ENCODE peak calls at places on chromosome 15, in seven cellular contexts. U is lower leg skin, R is body of pancreas, B is tibial nerve, C is transverse colon, N is stomach, D is endothelial cell of umbilical vein. Z is an unnamed sample.
A peak's percentile ranks its signal among the peaks of the same experiment; 100 is the strongest.

GRCh38 chr15:50068016-50068415 is 51.0 kb downstream of the ATP8B4 start:
- DNase-seq in U (no peak), R (no peak), B (no peak), C (no peak), N (no peak), D (no peak), Z (no peak)

GRCh38 chr15:32870240-32871033 is 152.6 kb downstream of the GREM1 start:
- DNase-seq in U (no peak), R (no peak), B (no peak), C (peak; percentile 29), N (peak; percentile 30), D (no peak), Z (no peak)

GRCh38 chr15:51796777-51797474 is 32.5 kb upstream of the TMOD3 start:
- DNase-seq in U (no peak), R (peak; percentile 26), B (no peak), C (no peak), N (no peak), D (no peak), Z (no peak)

GRCh38 chr15:66016199-66016598 is 146.9 kb downstream of the RAB11A start:
- DNase-seq in U (no peak), R (no peak), B (no peak), C (no peak), N (no peak), D (no peak), Z (no peak)

GRCh38 chr15:86062646-86063193 is 17.0 kb upstream of the AGBL1 start:
- DNase-seq in U (no peak), R (no peak), B (no peak), C (no peak), N (no peak), D (no peak), Z (no peak)

GRCh38 chr15:73368301-73369072 is at the start of gene HCN4:
- DNase-seq in U (no peak), R (peak; percentile 40), B (no peak), C (no peak), N (no peak), D (no peak), Z (no peak)

GRCh38 chr15:80614711-80615360 is 80.3 kb upstream of the ABHD17C start:
- DNase-seq in U (peak; percentile 81), R (no peak), B (no peak), C (no peak), N (no peak), D (no peak), Z (no peak)

GRCh38 chr15:44066211-44066827 is 128.8 kb downstream of the FRMD5 start:
- DNase-seq in U (no peak), R (peak; percentile 71), B (peak; percentile 65), C (peak; percentile 65), N (peak; percentile 68), D (peak; percentile 87), Z (no peak)

GRCh38 chr15:25235391-25235790 is 203.4 kb downstream of the UBE3A start:
- DNase-seq in U (no peak), R (no peak), B (no peak), C (no peak), N (no peak), D (no peak), Z (no peak)

GRCh38 chr15:44159492-44159891 is 35.6 kb downstream of the FRMD5 start:
- DNase-seq in U (no peak), R (no peak), B (no peak), C (no peak), N (no peak), D (no peak), Z (no peak)

GRCh38 chr15:66780172-66780972 is 78.3 kb downstream of the SMAD6 start:
- DNase-seq in U (no peak), R (peak; percentile 40), B (no peak), C (peak; percentile 62), N (no peak), D (no peak), Z (no peak)

GRCh38 chr15:88049509-88049908 is 207.0 kb downstream of the NTRK3 start:
- DNase-seq in U (no peak), R (no peak), B (no peak), C (no peak), N (no peak), D (no peak), Z (no peak)

GRCh38 chr15:81185896-81186295 is 10.8 kb upstream of the IL16 start:
- DNase-seq in U (no peak), R (no peak), B (peak; percentile 2), C (no peak), N (no peak), D (no peak), Z (no peak)

GRCh38 chr15:95865330-95865739 is 465.2 kb upstream of the NR2F2 start:
- DNase-seq in U (no peak), R (no peak), B (no peak), C (no peak), N (no peak), D (no peak), Z (no peak)

GRCh38 chr15:38461089-38461833 is 7.3 kb downstream of the FAM98B start:
- DNase-seq in U (no peak), R (no peak), B (no peak), C (no peak), N (no peak), D (peak; percentile 70), Z (no peak)

GRCh38 chr15:48682949-48683651 is 37.6 kb upstream of the FBN1 start:
- DNase-seq in U (peak; percentile 86), R (peak; percentile 56), B (peak; percentile 66), C (peak; percentile 26), N (peak; percentile 69), D (no peak), Z (no peak)

GRCh38 chr15:51736646-51737537 is 563 bp downstream of the LYSMD2 start:
- DNase-seq in U (peak; percentile 88), R (peak; percentile 60), B (no peak), C (peak; percentile 67), N (peak; percentile 53), D (peak; percentile 23), Z (no peak)

GRCh38 chr15:50182233-50183013 is 427 bp downstream of the SLC27A2 start:
- DNase-seq in U (no peak), R (peak; percentile 36), B (no peak), C (peak; percentile 19), N (peak; percentile 33), D (peak; percentile 23), Z (no peak)

GRCh38 chr15:85771781-85772445 is 22.8 kb downstream of the KLHL25 start:
- DNase-seq in U (peak; percentile 94), R (peak; percentile 35), B (peak; percentile 73), C (peak; percentile 26), N (no peak), D (peak; percentile 62), Z (no peak)

GRCh38 chr15:41125063-41125669 is 9.1 kb upstream of the INO80 start:
- DNase-seq in U (no peak), R (no peak), B (no peak), C (no peak), N (no peak), D (no peak), Z (no peak)

GRCh38 chr15:82566690-82567089 is 26.4 kb upstream of the RPS17 start:
- DNase-seq in U (no peak), R (no peak), B (no peak), C (no peak), N (no peak), D (no peak), Z (no peak)

GRCh38 chr15:23877502-23878412 is 190.7 kb upstream of the NDN start:
- DNase-seq in U (no peak), R (peak; percentile 80), B (no peak), C (peak; percentile 59), N (peak; percentile 52), D (no peak), Z (no peak)

GRCh38 chr15:30001592-30001991 is 81.2 kb upstream of the GOLGA8J start:
- DNase-seq in U (no peak), R (no peak), B (no peak), C (no peak), N (no peak), D (no peak), Z (no peak)

GRCh38 chr15:90931737-90932659 is at the start of gene HDDC3:
- DNase-seq in U (peak; percentile 98), R (peak; percentile 91), B (peak; percentile 85), C (peak; percentile 95), N (peak; percentile 93), D (peak; percentile 79), Z (peak; percentile 56)
- TF ChIP-seq POLR2A in U (no peak), R (peak; percentile 91), B (peak; percentile 43), C (peak; percentile 86), N (no peak), D (peak; percentile 74), Z (no peak)

GRCh38 chr15:69853572-69853971 is 244.1 kb downstream of the TLE3 start:
- DNase-seq in U (no peak), R (peak; percentile 8), B (no peak), C (no peak), N (no peak), D (no peak), Z (no peak)
- TF ChIP-seq POLR2A in U (no peak), R (no peak), B (no peak), C (no peak), N (no peak), D (no peak), Z (no peak)

DNA sequence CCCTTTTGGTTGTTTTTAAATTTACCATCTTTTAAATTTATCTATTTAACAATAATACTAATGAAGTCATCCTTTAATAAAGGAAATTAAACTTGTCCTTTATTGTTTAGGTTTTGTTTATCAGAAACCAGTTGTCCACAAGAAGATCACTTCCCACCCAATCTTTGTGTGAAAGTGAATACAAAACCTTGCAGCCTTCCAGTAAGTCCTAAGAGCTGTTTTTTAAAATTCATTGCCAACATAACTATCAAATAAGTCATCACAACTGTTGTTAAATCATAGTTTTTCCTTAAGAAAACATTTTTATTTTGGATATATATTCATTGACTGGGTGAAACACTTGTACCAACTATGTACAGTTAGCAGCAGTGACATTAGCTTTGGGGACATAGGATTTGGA is 59.4 kb downstream of the CALML4 start:
- DNase-seq in U (no peak), R (no peak), B (no peak), C (no peak), N (no peak), D (no peak), Z (no peak)
- TF ChIP-seq POLR2A in U (no peak), R (no peak), B (no peak), C (no peak), N (no peak), D (no peak), Z (no peak)

DNA sequence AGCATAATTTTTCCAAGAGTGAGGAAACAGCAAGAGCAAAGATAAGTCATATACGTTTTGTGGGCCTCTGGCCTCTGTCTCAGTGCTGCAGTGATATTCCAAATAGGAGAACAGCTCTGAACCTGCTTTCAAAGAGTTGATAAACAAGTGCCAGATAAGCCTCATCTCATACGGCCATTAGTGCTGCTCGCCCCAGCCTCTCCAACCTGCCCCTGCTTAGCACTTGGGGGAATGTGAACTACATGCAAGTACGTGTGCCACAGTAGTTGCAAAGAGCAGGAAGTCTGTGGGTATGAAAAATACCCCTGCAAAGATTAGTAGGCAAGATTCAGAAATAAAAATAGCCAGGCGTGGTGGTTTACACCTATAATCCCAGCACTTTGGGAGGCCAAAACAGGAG is 14.0 kb downstream of the DAPK2 start:
- DNase-seq in U (no peak), R (no peak), B (no peak), C (no peak), N (no peak), D (no peak), Z (no peak)
- TF ChIP-seq POLR2A in U (no peak), R (no peak), B (no peak), C (no peak), N (no peak), D (no peak), Z (no peak)

Z was measured in esophagus squamous epithelium.